ENCODE peak calls at places on chromosomes 16 and 17, in four cellular contexts. One of them, this sample, is unnamed.
A peak's percentile ranks its signal among the peaks of the same experiment; 100 is the strongest.

GRCh38 chr16:12099451-12100123 is 123.1 kb downstream of the SNX29 start:
- DNase-seq in neural progenitor cell: no peak
- DNase-seq in HTR-8/SVneo: no peak
- DNase-seq in HT1080: no peak
- DNase-seq in this sample: no peak

GRCh38 chr16:50238868-50239301 is 27.5 kb upstream of the ADCY7 start:
- DNase-seq in neural progenitor cell: no peak
- DNase-seq in HTR-8/SVneo: no peak
- DNase-seq in HT1080: no peak
- DNase-seq in this sample: peak; percentile 80

GRCh38 chr16:3878610-3879009 is 1.9 kb downstream of the CREBBP start:
- DNase-seq in neural progenitor cell: no peak
- DNase-seq in HTR-8/SVneo: no peak
- DNase-seq in HT1080: no peak
- DNase-seq in this sample: no peak

GRCh38 chr17:5580974-5581373 is 3.3 kb downstream of the NLRP1 start:
- DNase-seq in neural progenitor cell: no peak
- DNase-seq in HTR-8/SVneo: no peak
- DNase-seq in HT1080: no peak
- DNase-seq in this sample: no peak

GRCh38 chr17:2259769-2260536 is 43.6 kb downstream of the SMG6 start:
- DNase-seq in neural progenitor cell: no peak
- DNase-seq in HTR-8/SVneo: no peak
- DNase-seq in HT1080: no peak
- DNase-seq in this sample: no peak

GRCh38 chr16:85524630-85525463 is 88.3 kb upstream of the GSE1 start:
- DNase-seq in neural progenitor cell: peak; percentile 51
- DNase-seq in HTR-8/SVneo: no peak
- DNase-seq in HT1080: peak; percentile 11
- DNase-seq in this sample: no peak

GRCh38 chr16:89593841-89594240 is 18.3 kb downstream of the CPNE7 start:
- DNase-seq in neural progenitor cell: no peak
- DNase-seq in HTR-8/SVneo: no peak
- DNase-seq in HT1080: no peak
- DNase-seq in this sample: no peak

GRCh38 chr17:41284043-41284442 is 8.5 kb downstream of the KRTAP9-7 start:
- DNase-seq in neural progenitor cell: no peak
- DNase-seq in HTR-8/SVneo: peak; percentile 57
- DNase-seq in HT1080: peak; percentile 0
- DNase-seq in this sample: no peak

GRCh38 chr17:38877130-38877851 is 7.4 kb downstream of the LASP1 start:
- DNase-seq in neural progenitor cell: peak; percentile 68
- DNase-seq in HTR-8/SVneo: no peak
- DNase-seq in HT1080: no peak
- DNase-seq in this sample: no peak

GRCh38 chr17:50139950-50140885 is 10.3 kb upstream of the SAMD14 start:
- DNase-seq in neural progenitor cell: peak; percentile 75
- DNase-seq in HTR-8/SVneo: peak; percentile 88
- DNase-seq in HT1080: peak; percentile 78
- DNase-seq in this sample: peak; percentile 19

GRCh38 chr16:73890524-73891500 is 405.8 kb upstream of the PSMD7 start:
- DNase-seq in neural progenitor cell: peak; percentile 62
- DNase-seq in HTR-8/SVneo: no peak
- DNase-seq in HT1080: no peak
- DNase-seq in this sample: no peak

GRCh38 chr16:30761427-30761927 is 385 bp downstream of the CFAP119 start:
- DNase-seq in neural progenitor cell: peak; percentile 70
- DNase-seq in HTR-8/SVneo: no peak
- DNase-seq in HT1080: peak; percentile 41
- DNase-seq in this sample: peak; percentile 15

GRCh38 chr17:20926532-20926931 is 116.3 kb downstream of the USP22 start:
- DNase-seq in neural progenitor cell: no peak
- DNase-seq in HTR-8/SVneo: no peak
- DNase-seq in HT1080: no peak
- DNase-seq in this sample: no peak

GRCh38 chr16:51337662-51338061 is 186.6 kb upstream of the SALL1 start:
- DNase-seq in neural progenitor cell: peak; percentile 20
- DNase-seq in HTR-8/SVneo: no peak
- DNase-seq in HT1080: no peak
- DNase-seq in this sample: no peak

GRCh38 chr17:74132354-74132753 is 71.1 kb upstream of the RPL38 start:
- DNase-seq in neural progenitor cell: no peak
- DNase-seq in HTR-8/SVneo: no peak
- DNase-seq in HT1080: no peak
- DNase-seq in this sample: no peak

GRCh38 chr16:5918553-5919127 is 821.0 kb upstream of the EEF2KMT start:
- DNase-seq in neural progenitor cell: peak; percentile 26
- DNase-seq in HTR-8/SVneo: no peak
- DNase-seq in HT1080: no peak
- DNase-seq in this sample: no peak

GRCh38 chr17:19418312-19418992 is 7.4 kb downstream of the RNF112 start:
- DNase-seq in neural progenitor cell: no peak
- DNase-seq in HTR-8/SVneo: no peak
- DNase-seq in HT1080: peak; percentile 67
- DNase-seq in this sample: no peak

GRCh38 chr16:53999123-53999522 is 287.5 kb downstream of the IRX3 start:
- DNase-seq in neural progenitor cell: peak; percentile 32
- DNase-seq in HTR-8/SVneo: no peak
- DNase-seq in HT1080: no peak
- DNase-seq in this sample: no peak

GRCh38 chr16:1323296-1324239 is 9.9 kb upstream of the BAIAP3 start:
- DNase-seq in neural progenitor cell: no peak
- DNase-seq in HTR-8/SVneo: no peak
- DNase-seq in HT1080: no peak
- DNase-seq in this sample: no peak

GRCh38 chr17:54111576-54111975 is 288.8 kb downstream of the KIF2B start:
- DNase-seq in neural progenitor cell: no peak
- DNase-seq in HTR-8/SVneo: no peak
- DNase-seq in HT1080: no peak
- DNase-seq in this sample: no peak

GRCh38 chr16:709651-710499 is 4.3 kb upstream of the FBXL16 start:
- DNase-seq in neural progenitor cell: peak; percentile 83
- DNase-seq in HTR-8/SVneo: no peak
- DNase-seq in HT1080: peak; percentile 86
- DNase-seq in this sample: peak; percentile 77

GRCh38 chr17:34225046-34225445 is 30.0 kb upstream of the CCL2 start:
- DNase-seq in neural progenitor cell: no peak
- DNase-seq in HTR-8/SVneo: no peak
- DNase-seq in HT1080: no peak
- DNase-seq in this sample: no peak

GRCh38 chr16:81946206-81946605 is 65.1 kb downstream of the SDR42E1 start:
- DNase-seq in neural progenitor cell: no peak
- DNase-seq in HTR-8/SVneo: no peak
- DNase-seq in HT1080: peak; percentile 62
- DNase-seq in this sample: no peak

GRCh38 chr17:61452301-61453290 is at the start of gene TBX4:
- DNase-seq in neural progenitor cell: peak; percentile 65
- DNase-seq in HTR-8/SVneo: no peak
- DNase-seq in HT1080: no peak
- DNase-seq in this sample: no peak

GRCh38 chr17:7523033-7523432 is 25.8 kb upstream of the TNFSF12 start:
- DNase-seq in neural progenitor cell: peak; percentile 39
- DNase-seq in HTR-8/SVneo: no peak
- DNase-seq in HT1080: no peak
- DNase-seq in this sample: no peak

GRCh38 chr16:67399218-67399733 is 6.0 kb upstream of the TPPP3 start:
- DNase-seq in neural progenitor cell: peak; percentile 90
- DNase-seq in HTR-8/SVneo: no peak
- DNase-seq in HT1080: no peak
- DNase-seq in this sample: no peak

GRCh38 chr16:78437352-78437968 is 338.0 kb downstream of the WWOX start:
- DNase-seq in neural progenitor cell: peak; percentile 69
- DNase-seq in HTR-8/SVneo: no peak
- DNase-seq in HT1080: no peak
- DNase-seq in this sample: no peak

GRCh38 chr16:51839697-51840462 is 688.8 kb upstream of the SALL1 start:
- DNase-seq in neural progenitor cell: no peak
- DNase-seq in HTR-8/SVneo: peak; percentile 35
- DNase-seq in HT1080: peak; percentile 88
- DNase-seq in this sample: peak; percentile 22

GRCh38 chr16:80656731-80657150 is 115.9 kb downstream of the DYNLRB2 start:
- DNase-seq in neural progenitor cell: peak; percentile 32
- DNase-seq in HTR-8/SVneo: no peak
- DNase-seq in HT1080: no peak
- DNase-seq in this sample: no peak

GRCh38 chr16:14151256-14152030 is 80.3 kb downstream of the MRTFB start:
- DNase-seq in neural progenitor cell: no peak
- DNase-seq in HTR-8/SVneo: no peak
- DNase-seq in HT1080: no peak
- DNase-seq in this sample: no peak

GRCh38 chr16:27311449-27311831 is 2.3 kb upstream of the IL4R start:
- DNase-seq in neural progenitor cell: no peak
- DNase-seq in HTR-8/SVneo: no peak
- DNase-seq in HT1080: no peak
- DNase-seq in this sample: no peak

GRCh38 chr17:46044286-46044928 is 45.4 kb downstream of the STH start:
- DNase-seq in neural progenitor cell: peak; percentile 81
- DNase-seq in HTR-8/SVneo: peak; percentile 84
- DNase-seq in HT1080: peak; percentile 84
- DNase-seq in this sample: peak; percentile 66

GRCh38 chr17:17837380-17837821 is 615 bp upstream of the SREBF1 start:
- DNase-seq in neural progenitor cell: peak; percentile 50
- DNase-seq in HTR-8/SVneo: no peak
- DNase-seq in HT1080: peak; percentile 61
- DNase-seq in this sample: no peak

GRCh38 chr16:11612110-11612981 is 25.6 kb upstream of the LITAF start:
- DNase-seq in neural progenitor cell: no peak
- DNase-seq in HTR-8/SVneo: no peak
- DNase-seq in HT1080: no peak
- DNase-seq in this sample: no peak

GRCh38 chr17:74631468-74632195 is 8.1 kb upstream of the CD300E start:
- DNase-seq in neural progenitor cell: no peak
- DNase-seq in HTR-8/SVneo: peak; percentile 54
- DNase-seq in HT1080: peak; percentile 7
- DNase-seq in this sample: no peak

GRCh38 chr17:77839324-77840155 is 119.0 kb upstream of the TNRC6C start:
- DNase-seq in neural progenitor cell: no peak
- DNase-seq in HTR-8/SVneo: no peak
- DNase-seq in HT1080: no peak
- DNase-seq in this sample: no peak

This sample was measured in NCI-H1105.